ENCODE peak calls at places on chromosomes 11 and 22, in six cellular contexts. C, G, J, P, F and Q are unnamed samples.

GRCh38 chr11:95081412-95081811 is 8.2 kb upstream of the ENDOD1 start:
- DNase-seq in P (peak; percentile 37), F (no peak), J (no peak), G (no peak), C (no peak), Q (no peak)

GRCh38 chr11:64842366-64842759 is 2.1 kb downstream of the CDC42BPG start:
- DNase-seq in G (no peak), J (no peak), C (no peak), F (peak; percentile 24), P (no peak), Q (no peak)

GRCh38 chr11:122434786-122435185 is 220.7 kb upstream of the UBASH3B start:
- DNase-seq in G (no peak), F (no peak), P (no peak), C (no peak), J (no peak), Q (no peak)

GRCh38 chr11:70611166-70611565 is 212.8 kb downstream of the CTTN start:
- DNase-seq in P (no peak), G (no peak), C (no peak), J (no peak), F (no peak), Q (no peak)

GRCh38 chr22:48415535-48415934 is 1412.1 kb downstream of the BRD1 start:
- DNase-seq in J (no peak), F (no peak), C (no peak), P (no peak), G (no peak), Q (no peak)

GRCh38 chr11:32531528-32531927 is 52.1 kb upstream of the EIF3M start:
- DNase-seq in P (no peak), G (no peak), F (peak; percentile 30), C (no peak), J (no peak), Q (no peak)

GRCh38 chr11:63573881-63574855 is 11.0 kb upstream of the PLAAT2 start:
- DNase-seq in J (no peak), G (peak; percentile 75), F (peak; percentile 42), C (no peak), P (no peak), Q (no peak)

GRCh38 chr11:134037093-134037908 is 31.6 kb upstream of the JAM3 start:
- DNase-seq in F (peak; percentile 58), J (peak; percentile 54), C (peak; percentile 49), P (no peak), G (peak; percentile 83), Q (peak; percentile 62)

GRCh38 chr22:49296561-49296960 is 531.1 kb downstream of the BRD1 start:
- DNase-seq in P (no peak), J (no peak), G (peak; percentile 25), C (no peak), F (no peak), Q (no peak)

GRCh38 chr11:58513747-58514367 is 6.0 kb upstream of the OR5B21 start:
- DNase-seq in F (peak; percentile 77), P (no peak), C (peak; percentile 42), G (no peak), J (no peak), Q (peak; percentile 30)

GRCh38 chr22:23045461-23045860 is 24.9 kb upstream of the GNAZ start:
- DNase-seq in C (no peak), P (no peak), F (no peak), G (no peak), J (no peak), Q (no peak)